ENCODE peak calls at places on chromosome 4, in ten cellular contexts. K, I, N, B, O, U, Y, V, G and E are unnamed samples.

GRCh38 chr4:3387154-3387942 is 54.4 kb upstream of the HGFAC start:
- DNase-seq in K (no peak), I (peak; percentile 39), U (no peak), V (no peak), N (no peak), B (no peak), G (peak; percentile 48), Y (peak; percentile 59), O (no peak), E (no peak)

GRCh38 chr4:7204656-7205387 is 12.5 kb downstream of the SORCS2 start:
- DNase-seq in V (no peak), K (no peak), N (no peak), O (no peak), B (no peak), U (peak; percentile 18), G (peak; percentile 17), Y (no peak), I (peak; percentile 66), E (no peak)

GRCh38 chr4:150231108-150231770 is 153.0 kb downstream of the DCLK2 start:
- DNase-seq in N (no peak), K (no peak), U (no peak), G (no peak), B (no peak), V (no peak), O (no peak), Y (no peak), I (no peak), E (no peak)

GRCh38 chr4:184514121-184514988 is 40.0 kb upstream of the IRF2 start:
- DNase-seq in K (peak; percentile 91), O (peak; percentile 66), I (no peak), N (peak; percentile 76), Y (no peak), G (peak; percentile 73), U (peak; percentile 84), B (no peak), V (peak; percentile 87), E (peak; percentile 53)

GRCh38 chr4:98522603-98523395 is 135.6 kb downstream of the TSPAN5 start:
- DNase-seq in G (no peak), U (no peak), K (peak; percentile 75), B (no peak), N (no peak), V (peak; percentile 92), O (no peak), I (no peak), Y (no peak), E (no peak)

GRCh38 chr4:173807347-173807746 is 277.3 kb upstream of the HAND2 start:
- DNase-seq in Y (no peak), N (no peak), B (no peak), K (no peak), I (no peak), G (no peak), O (peak; percentile 15), U (no peak), V (no peak), E (peak; percentile 67)

GRCh38 chr4:3527914-3528876 is 4.0 kb downstream of the LRPAP1 start:
- DNase-seq in G (no peak), B (no peak), U (peak; percentile 41), Y (peak; percentile 36), I (peak; percentile 54), O (no peak), K (no peak), V (no peak), N (no peak), E (peak; percentile 35)

GRCh38 chr4:39732728-39733127 is 34.8 kb downstream of the UBE2K start:
- DNase-seq in U (no peak), I (no peak), N (no peak), O (no peak), Y (no peak), V (peak; percentile 87), B (no peak), G (no peak), K (peak; percentile 78), E (no peak)

GRCh38 chr4:32847466-32847865 is 2127.3 kb downstream of the PCDH7 start:
- DNase-seq in B (no peak), N (no peak), V (no peak), G (no peak), O (no peak), Y (no peak), K (peak; percentile 10), U (no peak), I (no peak), E (no peak)

GRCh38 chr4:1174941-1175634 is 2.7 kb upstream of the SPON2 start:
- DNase-seq in G (no peak), B (no peak), O (no peak), K (no peak), U (no peak), Y (no peak), I (peak; percentile 79), N (peak; percentile 56), V (no peak), E (no peak)

GRCh38 chr4:179307297-179308136 is 1865.3 kb upstream of the AGA start:
- DNase-seq in Y (peak; percentile 62), K (peak; percentile 10), O (peak; percentile 55), N (no peak), G (no peak), U (no peak), V (peak; percentile 40), I (no peak), B (no peak), E (no peak)

DNA sequence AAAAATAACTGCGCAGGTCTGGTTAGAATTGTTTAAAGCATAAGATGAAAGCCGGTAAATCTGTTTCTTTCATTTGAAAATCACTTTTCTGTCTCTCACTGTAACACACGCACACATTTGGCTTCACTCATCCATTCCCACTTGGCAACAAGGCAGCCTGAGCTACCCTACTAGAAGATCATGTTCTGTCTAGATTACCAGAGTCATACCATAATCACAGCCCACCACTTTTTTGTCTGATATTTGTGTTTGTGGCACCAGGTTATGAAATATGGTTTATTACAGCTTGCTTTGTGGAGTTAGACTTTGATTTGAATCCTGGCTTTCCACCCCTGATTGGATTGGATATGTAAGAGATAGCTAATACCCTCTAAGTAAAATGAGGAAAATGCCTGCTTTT is 2.2 kb downstream of the USO1 start:
- DNase-seq in N (no peak), U (no peak), I (no peak), O (no peak), V (no peak), G (no peak), Y (no peak), K (no peak), B (peak; percentile 64), E (no peak)
- H3K27ac ChIP-seq in N (peak overlapping the region; percentile 97), U (peak overlapping the region; percentile 77), I (peak overlapping the region; percentile 6), O (peak overlapping the region; percentile 1), V (no peak overlapping the region), G (no peak overlapping the region), Y (peak overlapping the region; percentile 15), K (no peak overlapping the region), B (peak overlapping the region; percentile 97), E (peak overlapping the region; percentile 0)

GRCh38 chr4:86961605-86962295 is 26.9 kb downstream of the AFF1 start:
- DNase-seq in O (peak; percentile 13), N (no peak), B (no peak), I (no peak), G (no peak), U (no peak), Y (peak; percentile 89), V (no peak), K (peak; percentile 37), E (no peak)

GRCh38 chr4:86960557-86960959 is 25.7 kb downstream of the AFF1 start:
- DNase-seq in U (no peak), B (no peak), I (no peak), G (no peak), Y (peak; percentile 59), N (no peak), O (peak; percentile 34), K (peak; percentile 53), V (no peak), E (no peak)

GRCh38 chr4:86959588-86960500 is 25.0 kb downstream of the AFF1 start:
- DNase-seq in V (no peak), K (no peak), B (no peak), N (no peak), O (no peak), I (no peak), G (no peak), U (no peak), Y (peak; percentile 54), E (no peak)

GRCh38 chr4:86963697-86964096 is 28.9 kb downstream of the AFF1 start:
- DNase-seq in B (no peak), U (no peak), K (no peak), V (no peak), I (no peak), O (no peak), G (no peak), N (no peak), Y (no peak), E (no peak)

DNA sequence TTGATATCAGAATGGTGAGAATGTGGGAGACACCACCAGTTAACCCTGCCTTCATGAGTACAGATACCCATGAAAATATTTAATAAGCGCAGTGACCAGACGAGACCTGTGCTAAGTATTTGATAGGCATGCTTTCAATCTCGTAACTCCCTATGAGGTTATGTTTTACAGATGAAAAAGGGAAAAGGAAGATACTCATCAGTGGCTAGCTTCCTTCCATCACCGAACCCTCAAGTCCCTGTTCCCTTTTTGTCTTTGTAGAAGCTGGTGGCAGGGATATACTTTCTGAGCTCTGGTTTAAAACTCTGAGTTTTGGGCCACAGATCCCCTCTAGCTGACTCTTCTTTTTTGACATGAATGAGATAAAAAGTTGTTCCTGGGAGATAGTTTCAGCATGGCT is 26.3 kb downstream of the AFF1 start:
- DNase-seq in K (no peak), U (no peak), G (no peak), N (no peak), B (no peak), I (no peak), O (no peak), V (no peak), Y (peak; percentile 58), E (no peak)
- H3K4me3 ChIP-seq in K (no peak overlapping the region), U (no peak overlapping the region), G (no peak overlapping the region), N (no peak overlapping the region), B (no peak overlapping the region), I (no peak overlapping the region), O (no peak overlapping the region), V (no peak overlapping the region), Y (peak overlapping the region; percentile 43), E (no peak overlapping the region)

DNA sequence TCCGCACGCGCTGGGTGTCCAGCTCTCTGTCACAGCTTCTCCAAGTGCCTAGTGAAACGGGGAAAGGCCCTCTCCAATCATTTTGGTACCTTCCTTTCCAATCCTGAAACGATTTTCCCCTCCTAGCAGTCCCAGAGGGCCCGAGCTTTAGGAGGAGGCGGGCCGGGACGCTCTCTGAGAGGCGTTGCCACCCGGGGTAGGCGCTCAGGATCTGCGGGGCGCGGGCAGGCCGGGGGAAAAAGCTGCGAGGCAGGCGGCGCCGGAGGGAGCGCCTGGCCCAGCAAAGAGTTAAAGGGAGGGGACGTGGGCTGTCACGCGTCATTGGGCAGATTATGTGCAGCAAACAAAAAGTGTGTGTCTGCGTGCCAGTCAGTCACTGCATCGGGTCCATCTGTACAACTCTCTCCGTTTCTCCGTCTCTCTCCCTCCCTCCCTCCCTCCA is at the start of gene PRDM8:
- DNase-seq in V (no peak), U (no peak), N (no peak), B (no peak), G (no peak), K (no peak), I (peak; percentile 83), O (no peak), Y (no peak), E (no peak)
- H3K27ac ChIP-seq in V (no peak within 1 kb of the TSS), U (no peak within 1 kb of the TSS), N (no peak within 1 kb of the TSS), B (no peak within 1 kb of the TSS), G (no peak within 1 kb of the TSS), K (no peak within 1 kb of the TSS), I (no peak within 1 kb of the TSS), O (no peak within 1 kb of the TSS), Y (no peak within 1 kb of the TSS), E (no peak within 1 kb of the TSS)

DNA sequence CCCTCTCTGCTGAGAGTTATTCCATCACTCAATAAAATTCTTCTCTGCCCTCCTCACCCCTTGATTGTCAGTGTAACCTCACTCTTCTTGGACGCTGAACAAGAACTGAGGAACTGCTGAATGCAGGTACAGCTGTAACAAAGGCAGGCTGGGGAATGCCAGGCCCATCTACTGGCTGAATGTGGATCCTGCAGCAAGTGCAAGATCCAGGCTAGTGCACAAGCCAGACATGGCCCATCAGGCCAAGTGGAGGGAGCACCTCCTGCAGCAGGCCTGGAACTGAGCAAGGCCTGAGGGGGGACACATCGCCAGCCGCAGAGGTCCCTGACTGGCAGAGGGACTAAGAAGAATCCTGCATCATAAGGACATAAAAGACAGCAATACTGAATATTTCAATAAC is 411.8 kb upstream of the PCDH10 start:
- DNase-seq in O (no peak), G (no peak), Y (no peak), B (no peak), V (no peak), U (no peak), K (no peak), N (no peak), I (peak; percentile 32), E (no peak)
- H3K4me3 ChIP-seq in O (no peak overlapping the region), G (no peak overlapping the region), Y (no peak overlapping the region), B (no peak overlapping the region), V (no peak overlapping the region), U (no peak overlapping the region), K (no peak overlapping the region), N (no peak overlapping the region), I (no peak overlapping the region), E (no peak overlapping the region)